ENCODE peak calls at places on chromosomes 12 and 14, in eight cellular contexts. O is osteoblast, G is glutamatergic neuron, K is foreskin fibroblast, T is WERI-Rb-1, R is uterus, W is foreskin keratinocyte, C is Panc1. B is an unnamed sample.

GRCh38 chr12:70032076-70032475 is 207.0 kb downstream of the MYRFL start:
- DNase-seq in C (no peak), W (no peak), R (no peak), O (no peak), K (no peak), T (no peak), G (no peak), B (no peak)

GRCh38 chr12:131274061-131274460 is 320.4 kb downstream of the ADGRD1 start:
- DNase-seq in R (no peak), K (no peak), T (no peak), G (no peak), C (no peak), W (no peak), O (no peak), B (no peak)

GRCh38 chr12:89875225-89875624 is 166.6 kb upstream of the ATP2B1 start:
- DNase-seq in R (no peak), O (no peak), T (no peak), K (no peak), G (no peak), W (no peak), C (no peak), B (no peak)

GRCh38 chr12:89962648-89963047 is 254.0 kb upstream of the ATP2B1 start:
- DNase-seq in W (no peak), O (no peak), C (no peak), T (no peak), R (no peak), K (no peak), G (no peak), B (no peak)

GRCh38 chr12:58302487-58303011 is 361.2 kb downstream of the ATP23 start:
- DNase-seq in G (no peak), T (peak), W (no peak), K (no peak), O (no peak), R (no peak), C (no peak), B (no peak)

GRCh38 chr14:22475381-22475780 is 113.6 kb downstream of the DAD1 start:
- DNase-seq in G (no peak), C (no peak), O (no peak), T (peak), R (no peak), W (no peak), K (no peak), B (no peak)

GRCh38 chr12:69645031-69645430 is 34.3 kb upstream of the LRRC10 start:
- DNase-seq in R (no peak), O (no peak), T (no peak), C (no peak), G (no peak), W (no peak), K (no peak), B (no peak)

GRCh38 chr14:44657688-44658388 is 150.8 kb upstream of the FSCB start:
- DNase-seq in O (no peak), W (no peak), C (no peak), R (no peak), G (no peak), T (no peak), K (no peak), B (no peak)

GRCh38 chr14:33717866-33718265 is 233.0 kb downstream of the EGLN3 start:
- DNase-seq in R (no peak), O (no peak), W (peak), K (no peak), T (no peak), C (no peak), G (no peak), B (no peak)

GRCh38 chr14:88299865-88300264 is 23.2 kb downstream of the KCNK10 start:
- DNase-seq in C (no peak), R (no peak), T (no peak), G (no peak), W (no peak), O (no peak), K (no peak), B (no peak)

GRCh38 chr12:4273651-4274395 is at the start of gene CCND2:
- DNase-seq in W (peak), K (peak), O (peak), C (no peak), G (peak), T (peak), R (peak), B (peak)

GRCh38 chr14:104659764-104660523 is 29.5 kb upstream of the INF2 start:
- DNase-seq in G (no peak), R (no peak), W (no peak), C (no peak), K (no peak), O (peak), T (no peak), B (no peak)

GRCh38 chr12:19885987-19886804 is 446.9 kb downstream of the AEBP2 start:
- DNase-seq in C (no peak), G (no peak), R (no peak), O (no peak), K (no peak), W (no peak), T (no peak), B (no peak)

GRCh38 chr12:94186461-94187237 is 38.3 kb downstream of the PLXNC1 start:
- DNase-seq in G (peak), O (no peak), T (no peak), W (no peak), C (no peak), K (peak), R (peak), B (peak)

GRCh38 chr12:8145754-8146415 is 10.9 kb upstream of the ZNF705A start:
- DNase-seq in W (no peak), C (no peak), T (peak), K (peak), O (peak), R (peak), G (peak), B (peak)

GRCh38 chr12:94322346-94322745 is 137.3 kb downstream of the CEP83 start:
- DNase-seq in O (no peak), T (no peak), W (no peak), R (no peak), C (no peak), K (no peak), G (no peak), B (no peak)

GRCh38 chr12:69555461-69555860 is 29.8 kb upstream of the CCT2 start:
- DNase-seq in W (peak), K (peak), O (peak), R (no peak), G (no peak), C (no peak), T (no peak), B (no peak)

GRCh38 chr12:51721281-51721940 is 127.1 kb downstream of the FIGNL2 start:
- DNase-seq in W (no peak), G (peak), T (no peak), R (no peak), K (peak), O (peak), C (no peak), B (peak)

GRCh38 chr14:80658733-80659132 is 282.8 kb downstream of the CEP128 start:
- DNase-seq in C (no peak), T (no peak), W (no peak), G (no peak), K (no peak), O (no peak), R (no peak), B (no peak)

DNA sequence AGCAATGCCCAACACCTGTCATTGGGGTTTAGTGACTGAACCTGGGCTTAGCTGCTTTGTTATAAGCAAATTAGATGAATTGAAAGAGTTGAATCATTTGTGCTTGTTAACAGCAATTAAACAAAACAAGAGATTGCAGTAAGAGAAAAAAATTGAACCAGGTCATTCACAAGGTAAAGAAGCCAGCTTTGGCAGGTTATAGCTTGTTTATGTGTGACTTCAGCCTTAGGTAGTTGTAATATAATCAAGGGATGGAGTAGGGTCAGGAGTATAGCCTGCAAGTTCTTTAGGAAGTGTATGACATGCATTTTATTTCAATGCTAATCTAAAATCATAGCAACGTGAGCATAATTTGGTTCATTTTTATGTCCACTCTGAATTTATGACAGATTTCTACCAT is 63.4 kb upstream of the PLEKHG3 start:
- DNase-seq in T (no peak), K (no peak), R (no peak), W (no peak), O (no peak), G (no peak), C (no peak), B (no peak)
- TF ChIP-seq CTCF in T (no peak), K (no peak), R (no peak), W (no peak), O (no peak), G (no peak), C (no peak), B (no peak)

GRCh38 chr14:92785601-92786426 is 8.3 kb upstream of the GOLGA5 start:
- DNase-seq in K (peak), T (no peak), C (no peak), G (no peak), O (peak), W (peak), R (peak), B (no peak)
- TF ChIP-seq CTCF in K (no peak), T (no peak), C (no peak), G (no peak), O (peak), W (no peak), R (no peak), B (no peak)

GRCh38 chr12:120760349-120761245 is 35.0 kb downstream of the ACADS start:
- DNase-seq in W (no peak), R (no peak), G (no peak), O (peak), T (no peak), C (no peak), K (no peak), B (no peak)
- TF ChIP-seq CTCF in W (no peak), R (no peak), G (no peak), O (no peak), T (no peak), C (no peak), K (no peak), B (no peak)

GRCh38 chr12:128055567-128055966 is 211.4 kb upstream of the TMEM132C start:
- DNase-seq in R (no peak), C (no peak), W (no peak), K (no peak), G (no peak), O (no peak), T (no peak), B (no peak)
- TF ChIP-seq CTCF in R (no peak), C (no peak), W (no peak), K (no peak), G (no peak), O (no peak), T (no peak), B (no peak)

DNA sequence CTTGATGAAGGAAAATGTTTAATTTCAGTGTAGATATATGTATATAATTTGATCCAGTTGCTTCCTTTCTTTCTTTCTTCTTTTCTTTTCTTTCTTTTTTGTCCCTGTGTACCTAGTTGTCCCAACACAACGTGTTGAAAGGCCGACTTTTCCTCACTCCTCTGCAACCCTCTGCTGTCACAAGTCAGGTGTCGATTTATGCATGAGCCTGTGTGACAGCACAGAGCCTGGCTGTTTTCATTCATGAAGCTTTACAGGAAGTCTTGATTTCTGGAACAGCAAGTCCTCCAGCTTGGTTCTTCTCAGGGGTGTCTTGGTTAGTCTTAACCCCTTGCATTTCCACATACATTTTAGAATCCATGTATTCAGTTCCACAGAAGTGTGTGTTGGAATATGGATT is 88.1 kb downstream of the PPP2R5C start:
- DNase-seq in T (no peak), R (no peak), K (no peak), G (no peak), O (no peak), W (no peak), C (no peak), B (no peak)
- TF ChIP-seq CTCF in T (no peak), R (no peak), K (no peak), G (no peak), O (no peak), W (no peak), C (no peak), B (no peak)